ENCODE peak calls at places on chromosomes 12 and 14, in five cellular contexts. L, D, V, G and B are unnamed samples.

GRCh38 chr12:57051011-57051410 is 1.1 kb upstream of the MYO1A start:
- DNase-seq in L (no peak), D (no peak), V (no peak), G (no peak), B (no peak)

GRCh38 chr12:14216405-14217294 is 148.8 kb upstream of the ATF7IP start:
- DNase-seq in L (peak; percentile 33), D (no peak), V (peak; percentile 12), G (no peak), B (no peak)

GRCh38 chr14:31895206-31895605 is 181.9 kb upstream of the ARHGAP5 start:
- DNase-seq in L (peak; percentile 84), D (no peak), V (peak; percentile 46), G (no peak), B (no peak)

GRCh38 chr12:121468451-121468850 is 68.5 kb downstream of the RNF34 start:
- DNase-seq in L (no peak), D (no peak), V (no peak), G (no peak), B (no peak)

GRCh38 chr12:47033081-47033480 is 46.3 kb upstream of the PCED1B start:
- DNase-seq in L (no peak), D (no peak), V (peak; percentile 21), G (no peak), B (peak; percentile 35)

GRCh38 chr12:79121486-79121885 is 256.9 kb downstream of the SYT1 start:
- DNase-seq in L (no peak), D (no peak), V (peak; percentile 15), G (no peak), B (no peak)

GRCh38 chr14:42569227-42569626 is 962.6 kb downstream of the LRFN5 start:
- DNase-seq in L (no peak), D (no peak), V (no peak), G (no peak), B (no peak)

GRCh38 chr12:58832920-58833319 is 87.4 kb downstream of the LRIG3 start:
- DNase-seq in L (no peak), D (no peak), V (no peak), G (no peak), B (no peak)

GRCh38 chr14:73463411-73463810 is 5.1 kb upstream of the NUMB start:
- DNase-seq in L (peak; percentile 81), D (no peak), V (peak; percentile 80), G (no peak), B (no peak)

GRCh38 chr14:82366803-82367202 is 833.1 kb upstream of the SEL1L start:
- DNase-seq in L (no peak), D (no peak), V (no peak), G (no peak), B (no peak)

GRCh38 chr12:11765817-11766794 is 116.6 kb downstream of the ETV6 start:
- DNase-seq in L (peak; percentile 64), D (peak; percentile 47), V (peak; percentile 83), G (peak; percentile 85), B (no peak)

GRCh38 chr14:71214241-71214640 is 307.0 kb downstream of the PCNX1 start:
- DNase-seq in L (no peak), D (no peak), V (no peak), G (no peak), B (no peak)

GRCh38 chr12:64618953-64619590 is 8.8 kb downstream of the RASSF3 start:
- DNase-seq in L (peak; percentile 15), D (no peak), V (peak; percentile 64), G (peak; percentile 46), B (no peak)

GRCh38 chr12:51683763-51684357 is 92.8 kb downstream of the SCN8A start:
- DNase-seq in L (peak; percentile 69), D (no peak), V (peak; percentile 51), G (no peak), B (peak; percentile 7)

GRCh38 chr12:75959060-75959459 is 72.5 kb downstream of the PHLDA1 start:
- DNase-seq in L (no peak), D (no peak), V (no peak), G (no peak), B (no peak)

GRCh38 chr12:87140257-87140656 is 884.1 kb upstream of the MGAT4C start:
- DNase-seq in L (peak; percentile 24), D (no peak), V (no peak), G (no peak), B (no peak)

GRCh38 chr12:1662761-1663439 is 28.0 kb upstream of the ADIPOR2 start:
- DNase-seq in L (peak; percentile 18), D (peak; percentile 18), V (peak; percentile 22), G (no peak), B (peak; percentile 71)